ENCODE peak calls at places on chromosomes 6 and 20, in four cellular contexts. J is NCI-H1930; P is uterus; B is activated CD8-positive, alpha-beta memory T cell treated with anti-CD3 and anti-CD28 coated beads for 24 hours. D is an unnamed sample.

GRCh38 chr20:2740702-2741101 is 48.1 kb downstream of the EBF4 start:
- DNase-seq in J (no peak), B (peak; percentile 56), P (no peak), D (no peak)

GRCh38 chr6:71349395-71349794 is 60.8 kb downstream of the OGFRL1 start:
- DNase-seq in J (no peak), P (no peak), B (no peak), D (no peak)

GRCh38 chr6:107108201-107108890 is 7.0 kb downstream of the BEND3 start:
- DNase-seq in J (no peak), B (no peak), P (no peak), D (no peak)

GRCh38 chr20:45965169-45966002 is 6.6 kb downstream of the ZNF335 start:
- DNase-seq in B (no peak), J (no peak), P (no peak), D (no peak)

GRCh38 chr20:60211618-60212463 is 253.6 kb downstream of the CDH26 start:
- DNase-seq in B (no peak), J (no peak), P (no peak), D (no peak)

GRCh38 chr6:50864601-50865000 is 45.9 kb downstream of the TFAP2B start:
- DNase-seq in J (no peak), B (no peak), P (no peak), D (no peak)

GRCh38 chr6:81553246-81553645 is 199.2 kb downstream of the TENT5A start:
- DNase-seq in J (no peak), P (no peak), B (no peak), D (no peak)

GRCh38 chr6:140789466-140789865 is 1343.3 kb upstream of the GJE1 start:
- DNase-seq in P (no peak), B (no peak), J (no peak), D (no peak)

GRCh38 chr6:28522594-28523557 is 2.8 kb upstream of the GPX5 start:
- DNase-seq in B (no peak), P (no peak), J (no peak), D (no peak)

GRCh38 chr6:13766201-13766634 is 48.1 kb downstream of the MCUR1 start:
- DNase-seq in P (no peak), B (no peak), J (no peak), D (no peak)

GRCh38 chr6:63750400-63750799 is 114.8 kb downstream of the PHF3 start:
- DNase-seq in B (no peak), P (no peak), J (peak; percentile 16), D (no peak)

GRCh38 chr6:21856096-21856825 is 262.7 kb downstream of the SOX4 start:
- DNase-seq in P (no peak), B (no peak), J (no peak), D (no peak)

GRCh38 chr6:11241793-11242201 is 9.3 kb upstream of the NEDD9 start:
- DNase-seq in J (no peak), B (no peak), P (peak; percentile 63), D (no peak)

GRCh38 chr6:126657556-126658129 is 317.7 kb downstream of the CENPW start:
- DNase-seq in B (no peak), J (no peak), P (no peak), D (no peak)

GRCh38 chr20:46350986-46351267 is 42.6 kb upstream of the CDH22 start:
- DNase-seq in P (no peak), B (no peak), J (no peak), D (no peak)

D was measured in NCI-H2107.